ENCODE peak calls at places on chromosomes 4 and X, in ten cellular contexts. One of them, this sample, is unnamed.

GRCh38 chr4:52983563-52984303 is 121.6 kb downstream of the RASL11B start:
- DNase-seq in ELF-1: no peak
- DNase-seq in RPMI7951: peak
- DNase-seq in MG63: no peak
- DNase-seq in AG09309: no peak
- DNase-seq in cortex of kidney: no peak
- DNase-seq in Ammon's horn: peak
- DNase-seq in mesenchymal stem cell: peak
- DNase-seq in heart right ventricle: peak
- DNase-seq in anterior cingulate cortex: no peak
- DNase-seq in this sample: no peak

GRCh38 chr4:186557486-186557885 is 2.1 kb upstream of the MTNR1A start:
- DNase-seq in ELF-1: no peak
- DNase-seq in RPMI7951: peak
- DNase-seq in MG63: no peak
- DNase-seq in AG09309: no peak
- DNase-seq in cortex of kidney: no peak
- DNase-seq in Ammon's horn: no peak
- DNase-seq in mesenchymal stem cell: peak
- DNase-seq in heart right ventricle: no peak
- DNase-seq in anterior cingulate cortex: no peak
- DNase-seq in this sample: no peak

GRCh38 chrX:38699116-38699515 is 102.1 kb upstream of the MID1IP1 start:
- DNase-seq in ELF-1: no peak
- DNase-seq in RPMI7951: no peak
- DNase-seq in MG63: no peak
- DNase-seq in AG09309: no peak
- DNase-seq in cortex of kidney: no peak
- DNase-seq in Ammon's horn: no peak
- DNase-seq in mesenchymal stem cell: no peak
- DNase-seq in heart right ventricle: no peak
- DNase-seq in anterior cingulate cortex: no peak
- DNase-seq in this sample: no peak

GRCh38 chr4:151685303-151685702 is 75.5 kb downstream of the GATB start:
- DNase-seq in ELF-1: no peak
- DNase-seq in RPMI7951: no peak
- DNase-seq in MG63: no peak
- DNase-seq in AG09309: no peak
- DNase-seq in cortex of kidney: no peak
- DNase-seq in Ammon's horn: no peak
- DNase-seq in mesenchymal stem cell: no peak
- DNase-seq in heart right ventricle: no peak
- DNase-seq in anterior cingulate cortex: no peak
- DNase-seq in this sample: no peak

GRCh38 chr4:139951051-139951450 is 202.9 kb downstream of the MAML3 start:
- DNase-seq in ELF-1: no peak
- DNase-seq in RPMI7951: peak
- DNase-seq in MG63: no peak
- DNase-seq in AG09309: no peak
- DNase-seq in cortex of kidney: no peak
- DNase-seq in Ammon's horn: peak
- DNase-seq in mesenchymal stem cell: peak
- DNase-seq in heart right ventricle: no peak
- DNase-seq in anterior cingulate cortex: no peak
- DNase-seq in this sample: no peak

GRCh38 chrX:19089555-19090040 is 32.7 kb downstream of the ADGRG2 start:
- DNase-seq in ELF-1: no peak
- DNase-seq in RPMI7951: no peak
- DNase-seq in MG63: no peak
- DNase-seq in AG09309: no peak
- DNase-seq in cortex of kidney: no peak
- DNase-seq in Ammon's horn: no peak
- DNase-seq in mesenchymal stem cell: no peak
- DNase-seq in heart right ventricle: no peak
- DNase-seq in anterior cingulate cortex: no peak
- DNase-seq in this sample: no peak

GRCh38 chr4:139523076-139523475 is 32.9 kb downstream of the SETD7 start:
- DNase-seq in ELF-1: no peak
- DNase-seq in RPMI7951: peak
- DNase-seq in MG63: peak
- DNase-seq in AG09309: no peak
- DNase-seq in cortex of kidney: no peak
- DNase-seq in Ammon's horn: no peak
- DNase-seq in mesenchymal stem cell: no peak
- DNase-seq in heart right ventricle: no peak
- DNase-seq in anterior cingulate cortex: no peak
- DNase-seq in this sample: no peak

GRCh38 chrX:11953615-11954014 is 184.7 kb upstream of the FRMPD4 start:
- DNase-seq in ELF-1: peak
- DNase-seq in RPMI7951: peak
- DNase-seq in MG63: peak
- DNase-seq in AG09309: peak
- DNase-seq in cortex of kidney: no peak
- DNase-seq in Ammon's horn: no peak
- DNase-seq in mesenchymal stem cell: peak
- DNase-seq in heart right ventricle: no peak
- DNase-seq in anterior cingulate cortex: no peak
- DNase-seq in this sample: no peak

GRCh38 chrX:139739138-139739537 is 31.2 kb upstream of the MCF2 start:
- DNase-seq in ELF-1: no peak
- DNase-seq in RPMI7951: peak
- DNase-seq in MG63: peak
- DNase-seq in AG09309: peak
- DNase-seq in cortex of kidney: no peak
- DNase-seq in Ammon's horn: no peak
- DNase-seq in mesenchymal stem cell: peak
- DNase-seq in heart right ventricle: no peak
- DNase-seq in anterior cingulate cortex: no peak
- DNase-seq in this sample: no peak

GRCh38 chr4:180134116-180134866 is 2108.9 kb upstream of the TENM3 start:
- DNase-seq in ELF-1: no peak
- DNase-seq in RPMI7951: no peak
- DNase-seq in MG63: peak
- DNase-seq in AG09309: no peak
- DNase-seq in cortex of kidney: no peak
- DNase-seq in Ammon's horn: peak
- DNase-seq in mesenchymal stem cell: no peak
- DNase-seq in heart right ventricle: no peak
- DNase-seq in anterior cingulate cortex: no peak
- DNase-seq in this sample: no peak

GRCh38 chr4:10897076-10897475 is 212.5 kb upstream of the CLNK start:
- DNase-seq in ELF-1: no peak
- DNase-seq in RPMI7951: no peak
- DNase-seq in MG63: no peak
- DNase-seq in AG09309: no peak
- DNase-seq in cortex of kidney: no peak
- DNase-seq in Ammon's horn: peak
- DNase-seq in mesenchymal stem cell: no peak
- DNase-seq in heart right ventricle: no peak
- DNase-seq in anterior cingulate cortex: no peak
- DNase-seq in this sample: no peak

GRCh38 chr4:16450031-16450430 is 223.8 kb upstream of the TAPT1 start:
- DNase-seq in ELF-1: peak
- DNase-seq in RPMI7951: no peak
- DNase-seq in MG63: no peak
- DNase-seq in AG09309: no peak
- DNase-seq in cortex of kidney: no peak
- DNase-seq in Ammon's horn: no peak
- DNase-seq in mesenchymal stem cell: no peak
- DNase-seq in heart right ventricle: no peak
- DNase-seq in anterior cingulate cortex: no peak
- DNase-seq in this sample: no peak

GRCh38 chr4:67103001-67103737 is 442.1 kb downstream of the CENPC start:
- DNase-seq in ELF-1: no peak
- DNase-seq in RPMI7951: no peak
- DNase-seq in MG63: no peak
- DNase-seq in AG09309: no peak
- DNase-seq in cortex of kidney: no peak
- DNase-seq in Ammon's horn: peak
- DNase-seq in mesenchymal stem cell: no peak
- DNase-seq in heart right ventricle: no peak
- DNase-seq in anterior cingulate cortex: no peak
- DNase-seq in this sample: no peak

GRCh38 chrX:34521563-34521962 is 135.5 kb downstream of the TMEM47 start:
- DNase-seq in ELF-1: peak
- DNase-seq in RPMI7951: no peak
- DNase-seq in MG63: no peak
- DNase-seq in AG09309: no peak
- DNase-seq in cortex of kidney: no peak
- DNase-seq in Ammon's horn: no peak
- DNase-seq in mesenchymal stem cell: no peak
- DNase-seq in heart right ventricle: no peak
- DNase-seq in anterior cingulate cortex: no peak
- DNase-seq in this sample: no peak

GRCh38 chr4:110268790-110269189 is 70.4 kb upstream of the ELOVL6 start:
- DNase-seq in ELF-1: no peak
- DNase-seq in RPMI7951: no peak
- DNase-seq in MG63: no peak
- DNase-seq in AG09309: no peak
- DNase-seq in cortex of kidney: no peak
- DNase-seq in Ammon's horn: no peak
- DNase-seq in mesenchymal stem cell: no peak
- DNase-seq in heart right ventricle: no peak
- DNase-seq in anterior cingulate cortex: no peak
- DNase-seq in this sample: no peak

GRCh38 chr4:121736735-121737351 is 28.1 kb downstream of the SMIM43 start:
- DNase-seq in ELF-1: no peak
- DNase-seq in RPMI7951: peak
- DNase-seq in MG63: no peak
- DNase-seq in AG09309: no peak
- DNase-seq in cortex of kidney: no peak
- DNase-seq in Ammon's horn: peak
- DNase-seq in mesenchymal stem cell: peak
- DNase-seq in heart right ventricle: peak
- DNase-seq in anterior cingulate cortex: no peak
- DNase-seq in this sample: peak

GRCh38 chr4:3338321-3338838 is 45.6 kb downstream of the RGS12 start:
- DNase-seq in ELF-1: peak
- DNase-seq in RPMI7951: no peak
- DNase-seq in MG63: no peak
- DNase-seq in AG09309: no peak
- DNase-seq in cortex of kidney: no peak
- DNase-seq in Ammon's horn: no peak
- DNase-seq in mesenchymal stem cell: no peak
- DNase-seq in heart right ventricle: no peak
- DNase-seq in anterior cingulate cortex: no peak
- DNase-seq in this sample: no peak

GRCh38 chrX:109856974-109857373 is 123.9 kb upstream of the ACSL4 start:
- DNase-seq in ELF-1: no peak
- DNase-seq in RPMI7951: no peak
- DNase-seq in MG63: no peak
- DNase-seq in AG09309: no peak
- DNase-seq in cortex of kidney: no peak
- DNase-seq in Ammon's horn: peak
- DNase-seq in mesenchymal stem cell: no peak
- DNase-seq in heart right ventricle: no peak
- DNase-seq in anterior cingulate cortex: no peak
- DNase-seq in this sample: no peak

GRCh38 chr4:48329976-48330375 is 11.4 kb upstream of the SLAIN2 start:
- DNase-seq in ELF-1: no peak
- DNase-seq in RPMI7951: peak
- DNase-seq in MG63: no peak
- DNase-seq in AG09309: peak
- DNase-seq in cortex of kidney: no peak
- DNase-seq in Ammon's horn: no peak
- DNase-seq in mesenchymal stem cell: peak
- DNase-seq in heart right ventricle: no peak
- DNase-seq in anterior cingulate cortex: no peak
- DNase-seq in this sample: no peak